ENCODE peak calls at places on chromosomes 7 and 10, in four cellular contexts. F is H9, R is IMR-90, Q is neuronal stem cell. A is an unnamed sample.

GRCh38 chr7:48087349-48087748 is 1.7 kb upstream of the UPP1 start:
- DNase-seq in F (no peak), R (peak), Q (no peak), A (peak)

GRCh38 chr7:79420464-79420863 is 33.0 kb downstream of the MAGI2 start:
- DNase-seq in F (no peak), R (peak), Q (no peak), A (no peak)

GRCh38 chr10:36469585-36469984 is 655.8 kb upstream of the ANKRD30A start:
- DNase-seq in F (no peak), R (peak), Q (no peak), A (no peak)

GRCh38 chr7:144834516-144835165 is 1.2 kb downstream of the TPK1 start:
- DNase-seq in F (no peak), R (no peak), Q (no peak), A (no peak)

GRCh38 chr10:59106441-59106840 is 70.0 kb upstream of the PHYHIPL start:
- DNase-seq in F (no peak), R (no peak), Q (no peak), A (no peak)

GRCh38 chr7:93011351-93012294 is 106.2 kb downstream of the SAMD9 start:
- DNase-seq in F (no peak), R (peak), Q (no peak), A (no peak)

GRCh38 chr7:121301441-121302213 is 27.2 kb upstream of the WNT16 start:
- DNase-seq in F (no peak), R (peak), Q (no peak), A (no peak)

GRCh38 chr7:126450269-126450671 is 802.5 kb downstream of the GRM8 start:
- DNase-seq in F (no peak), R (no peak), Q (no peak), A (no peak)

GRCh38 chr10:96850113-96850512 is 18.0 kb downstream of the LCOR start:
- DNase-seq in F (no peak), R (no peak), Q (no peak), A (no peak)

GRCh38 chr7:139455789-139456188 is 27.7 kb downstream of the KLRG2 start:
- DNase-seq in F (no peak), R (no peak), Q (no peak), A (no peak)

GRCh38 chr10:71725998-71726672 is 6.6 kb upstream of the C10orf105 start:
- DNase-seq in F (peak), R (peak), Q (peak), A (peak)

GRCh38 chr10:131437556-131438465 is 126.3 kb upstream of the TCERG1L start:
- DNase-seq in F (no peak), R (no peak), Q (no peak), A (no peak)

GRCh38 chr10:200405-200804 is 65.2 kb downstream of the ZMYND11 start:
- DNase-seq in F (no peak), R (peak), Q (no peak), A (no peak)

GRCh38 chr7:140625908-140626868 is 14.4 kb downstream of the DENND2A start:
- DNase-seq in F (peak), R (peak), Q (no peak), A (peak)

GRCh38 chr7:19080076-19080475 is 37.4 kb downstream of the TWIST1 start:
- DNase-seq in F (no peak), R (no peak), Q (no peak), A (peak)

GRCh38 chr10:129758180-129758579 is 205.9 kb downstream of the EBF3 start:
- DNase-seq in F (peak), R (no peak), Q (no peak), A (no peak)

GRCh38 chr7:299628-300027 is 9.7 kb downstream of the FOXL3 start:
- DNase-seq in F (no peak), R (no peak), Q (no peak), A (no peak)

GRCh38 chr7:118590107-118590506 is 365.6 kb downstream of the ANKRD7 start:
- DNase-seq in F (peak), R (no peak), Q (no peak), A (peak)

GRCh38 chr10:2887391-2888070 is 179.8 kb upstream of the PFKP start:
- DNase-seq in F (no peak), R (no peak), Q (no peak), A (no peak)

GRCh38 chr7:83178796-83179195 is 16.1 kb upstream of the PCLO start:
- DNase-seq in F (no peak), R (no peak), Q (no peak), A (no peak)

GRCh38 chr7:49635800-49636199 is 137.6 kb upstream of the VWC2 start:
- DNase-seq in F (no peak), R (no peak), Q (no peak), A (no peak)

GRCh38 chr7:1646391-1646790 is 23.7 kb upstream of the ELFN1 start:
- DNase-seq in F (no peak), R (no peak), Q (no peak), A (no peak)

GRCh38 chr7:157545681-157546060 is 208.9 kb downstream of the DNAJB6 start:
- DNase-seq in F (no peak), R (no peak), Q (no peak), A (no peak)

GRCh38 chr7:14851610-14852009 is 50.9 kb downstream of the DGKB start:
- DNase-seq in F (no peak), R (peak), Q (no peak), A (no peak)

GRCh38 chr7:44380831-44381493 is 55.6 kb upstream of the CAMK2B start:
- DNase-seq in F (peak), R (peak), Q (no peak), A (no peak)

GRCh38 chr7:148963583-148964509 is 64.5 kb downstream of the PDIA4 start:
- DNase-seq in F (no peak), R (no peak), Q (no peak), A (no peak)

GRCh38 chr7:64541438-64542359 is 21.2 kb downstream of the ZNF680 start:
- DNase-seq in F (no peak), R (peak), Q (no peak), A (no peak)

GRCh38 chr7:44891372-44891771 is 6.0 kb upstream of the PURB start:
- DNase-seq in F (no peak), R (no peak), Q (no peak), A (no peak)

GRCh38 chr7:69436944-69437343 is 161.3 kb upstream of the AUTS2 start:
- DNase-seq in F (no peak), R (no peak), Q (no peak), A (no peak)

GRCh38 chr7:151024435-151025056 is at the start of gene ATG9B:
- DNase-seq in F (no peak), R (no peak), Q (no peak), A (peak)

GRCh38 chr10:71075759-71076472 is 136.5 kb upstream of the UNC5B start:
- DNase-seq in F (peak), R (no peak), Q (no peak), A (no peak)

GRCh38 chr7:50679218-50680007 is 103.3 kb downstream of the GRB10 start:
- DNase-seq in F (no peak), R (peak), Q (no peak), A (peak)

GRCh38 chr7:50660040-50660829 is 95.0 kb upstream of the DDC start:
- DNase-seq in F (no peak), R (no peak), Q (no peak), A (no peak)

DNA sequence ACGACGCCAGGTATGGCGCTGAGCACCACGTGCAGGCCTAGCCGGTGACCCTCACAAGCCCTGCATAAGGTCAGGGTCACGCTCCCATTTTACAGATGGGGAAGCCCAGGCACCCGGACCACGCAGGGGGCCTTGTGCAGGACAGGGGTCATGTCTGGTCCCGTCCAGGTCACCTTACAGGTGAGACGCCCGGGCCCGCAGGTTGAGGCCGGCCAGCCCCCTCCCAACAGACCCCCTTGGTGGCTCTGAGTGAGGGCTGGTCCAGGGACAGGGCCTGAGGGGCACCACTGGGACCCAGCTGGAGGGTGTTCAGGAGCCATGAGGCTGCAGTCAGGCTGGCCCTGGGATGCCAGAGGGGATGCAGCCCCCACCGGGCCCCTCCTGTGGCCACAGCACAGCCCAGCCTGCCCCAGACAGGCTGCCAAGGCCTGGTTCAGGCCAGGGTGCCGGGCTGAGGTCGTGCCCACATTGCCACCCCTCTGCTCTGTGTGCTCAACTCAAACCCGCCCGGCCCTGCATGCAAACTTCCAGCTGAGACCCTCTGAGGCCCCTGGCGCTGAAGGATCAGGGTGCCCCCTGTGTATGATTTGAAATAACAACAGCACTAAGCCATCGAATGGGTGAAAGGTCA is 69.0 kb downstream of the PWWP2B start:
- DNase-seq in F (no peak), R (no peak), Q (no peak), A (no peak)
- H2AK5ac ChIP-seq in F (no peak), R (no peak), Q (peak), A (no peak)

GRCh38 chr10:83222300-83222699 is 917.0 kb upstream of the GHITM start:
- DNase-seq in F (no peak), R (no peak), Q (no peak), A (no peak)
- H2AK5ac ChIP-seq in F (no peak), R (no peak), Q (peak), A (no peak)

GRCh38 chr10:30977385-30977784 is 54.3 kb downstream of the ZNF438 start:
- DNase-seq in F (no peak), R (peak), Q (no peak), A (no peak)
- H2AK5ac ChIP-seq in F (no peak), R (no peak), Q (no peak), A (no peak)

DNA sequence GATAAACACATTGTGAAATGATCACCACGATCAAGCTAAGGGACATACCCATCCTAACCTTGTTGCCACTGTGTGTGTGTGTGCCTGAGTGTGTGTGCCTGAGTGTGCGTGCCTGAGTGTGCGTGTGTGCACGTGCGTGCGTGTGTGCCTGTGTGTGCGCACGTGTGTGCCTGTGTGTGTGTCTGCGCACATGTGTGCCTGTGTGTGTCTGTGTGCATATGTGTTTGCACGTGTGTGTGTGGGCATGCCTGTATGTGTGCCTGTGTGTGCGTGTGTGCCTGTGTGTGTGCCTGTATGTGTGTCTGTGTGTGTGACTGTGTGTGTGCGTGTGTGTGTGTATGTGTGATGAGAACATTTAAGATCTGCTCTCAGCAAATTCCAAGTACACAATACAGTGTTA is 244.1 kb upstream of the DPP6 start:
- DNase-seq in F (no peak), R (no peak), Q (no peak), A (no peak)
- H2AK5ac ChIP-seq in F (no peak), R (no peak), Q (no peak), A (no peak)

GRCh38 chr10:1230138-1230537 is 174.0 kb downstream of the WDR37 start:
- DNase-seq in F (peak), R (no peak), Q (no peak), A (no peak)

GRCh38 chr10:1228463-1228975 is 172.3 kb downstream of the WDR37 start:
- DNase-seq in F (peak), R (no peak), Q (no peak), A (no peak)

GRCh38 chr10:1229574-1229973 is 173.4 kb downstream of the WDR37 start:
- DNase-seq in F (no peak), R (no peak), Q (no peak), A (no peak)

GRCh38 chr10:1229116-1229515 is 172.9 kb downstream of the WDR37 start:
- DNase-seq in F (peak), R (no peak), Q (no peak), A (no peak)

GRCh38 chr10:1227505-1228402 is 171.6 kb downstream of the WDR37 start:
- DNase-seq in F (no peak), R (no peak), Q (no peak), A (no peak)
- H2AK5ac ChIP-seq in F (no peak), R (no peak), Q (no peak), A (no peak)

DNA sequence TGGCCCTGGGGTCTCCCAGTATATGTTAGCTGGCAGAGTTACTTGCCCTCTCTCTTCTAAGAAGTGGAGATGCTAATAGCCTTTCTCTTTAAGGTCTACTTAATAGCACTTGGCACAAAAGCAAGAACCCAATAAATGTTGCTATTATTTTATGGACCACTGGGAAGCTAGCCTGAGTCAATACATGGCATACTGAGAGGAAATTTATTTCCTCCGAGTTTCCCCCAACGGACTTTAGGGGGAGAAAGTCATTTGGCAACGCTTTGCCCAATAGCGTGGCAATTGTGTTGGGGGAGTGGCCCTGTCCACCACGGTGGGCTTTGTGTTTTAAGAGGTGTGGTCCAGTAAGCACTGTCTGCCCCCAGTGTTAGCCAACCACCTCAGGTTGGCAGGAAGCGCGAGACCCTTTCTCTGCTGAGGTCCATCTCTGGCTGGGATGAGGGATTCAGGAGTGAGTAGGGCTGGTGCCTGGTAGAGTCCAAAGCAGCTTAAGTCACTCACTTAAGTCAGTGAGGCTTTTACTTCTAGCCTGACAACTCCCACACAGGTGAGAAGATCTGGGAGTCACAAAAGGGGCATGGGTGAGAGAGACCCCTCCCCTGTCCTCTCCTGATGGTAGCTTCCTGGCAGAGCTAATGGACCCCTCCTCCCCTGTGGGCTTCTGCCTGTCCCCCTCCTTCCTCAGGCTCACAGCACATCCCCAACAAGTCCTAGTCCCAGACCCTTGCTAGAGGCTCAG is 87.6 kb upstream of the SMNDC1 start:
- DNase-seq in F (no peak), R (no peak), Q (no peak), A (no peak)
- H2AK5ac ChIP-seq in F (no peak), R (peak), Q (peak), A (peak)